ENCODE peak calls at places on chromosomes 4 and X, in five cellular contexts. N, H, B, C and D are unnamed samples.

GRCh38 chr4:181855307-181855706 is 387.9 kb upstream of the TENM3 start:
- DNase-seq in N (no peak), H (no peak), B (no peak), C (no peak), D (no peak)

GRCh38 chr4:126766266-126766665 is 866.5 kb upstream of the INTU start:
- DNase-seq in N (no peak), H (no peak), B (no peak), C (no peak), D (no peak)

GRCh38 chr4:138158746-138159297 is 83.3 kb downstream of the SLC7A11 start:
- DNase-seq in N (no peak), H (no peak), B (no peak), C (no peak), D (no peak)

GRCh38 chrX:2502668-2503519 is 2.1 kb upstream of the DHRSX start:
- DNase-seq in N (no peak), H (no peak), B (peak; percentile 20), C (no peak), D (peak; percentile 25)

GRCh38 chrX:38018734-38019410 is 12.5 kb downstream of the SYTL5 start:
- DNase-seq in N (no peak), H (no peak), B (no peak), C (no peak), D (peak; percentile 32)

GRCh38 chrX:13688772-13689518 is at the start of gene RAB9A:
- DNase-seq in N (peak; percentile 90), H (peak; percentile 77), B (peak; percentile 88), C (peak; percentile 82), D (peak; percentile 88)

GRCh38 chr4:6258026-6258360 is 11.7 kb upstream of the WFS1 start:
- DNase-seq in N (no peak), H (no peak), B (no peak), C (no peak), D (no peak)

GRCh38 chrX:150219374-150220185 is 143.5 kb upstream of the MAMLD1 start:
- DNase-seq in N (no peak), H (no peak), B (no peak), C (no peak), D (no peak)

GRCh38 chr4:849478-850175 is 23.7 kb upstream of the CPLX1 start:
- DNase-seq in N (no peak), H (no peak), B (no peak), C (no peak), D (no peak)

GRCh38 chr4:185778307-185778706 is 33.7 kb downstream of the SORBS2 start:
- DNase-seq in N (no peak), H (no peak), B (no peak), C (no peak), D (no peak)

GRCh38 chr4:93394488-93395185 is 433.9 kb upstream of the ATOH1 start:
- DNase-seq in N (no peak), H (no peak), B (no peak), C (no peak), D (no peak)

GRCh38 chrX:50765986-50766385 is 48.0 kb downstream of the SHROOM4 start:
- DNase-seq in N (no peak), H (no peak), B (no peak), C (no peak), D (no peak)

GRCh38 chr4:96016615-96017299 is 176.9 kb downstream of the PDHA2 start:
- DNase-seq in N (no peak), H (no peak), B (no peak), C (no peak), D (no peak)

GRCh38 chr4:130736436-130737185 is 1640.7 kb downstream of the C4orf33 start:
- DNase-seq in N (no peak), H (no peak), B (no peak), C (no peak), D (no peak)

GRCh38 chr4:181548873-181549541 is 694.2 kb upstream of the TENM3 start:
- DNase-seq in N (peak; percentile 20), H (no peak), B (no peak), C (no peak), D (no peak)

GRCh38 chr4:38667005-38667771 is 3.2 kb downstream of the KLF3 start:
- DNase-seq in N (peak; percentile 86), H (peak; percentile 65), B (peak; percentile 73), C (peak; percentile 75), D (peak; percentile 77)

GRCh38 chrX:20857746-20858145 is 516.5 kb upstream of the CNKSR2 start:
- DNase-seq in N (no peak), H (no peak), B (no peak), C (no peak), D (no peak)

GRCh38 chrX:13077168-13077567 is 32.7 kb upstream of the FAM9C start:
- DNase-seq in N (no peak), H (no peak), B (no peak), C (peak; percentile 25), D (no peak)

GRCh38 chr4:6763330-6763851 is 19.1 kb upstream of the KIAA0232 start:
- DNase-seq in N (no peak), H (no peak), B (peak; percentile 81), C (no peak), D (no peak)

GRCh38 chrX:132488819-132489255 is at the start of gene MBNL3:
- DNase-seq in N (peak; percentile 53), H (no peak), B (no peak), C (peak; percentile 69), D (peak; percentile 59)

GRCh38 chr4:5824635-5825034 is 68.3 kb downstream of the CRMP1 start:
- DNase-seq in N (no peak), H (no peak), B (peak; percentile 19), C (no peak), D (no peak)

GRCh38 chrX:135431886-135432285 is 10.1 kb downstream of the SMIM10L2A start:
- DNase-seq in N (no peak), H (no peak), B (no peak), C (no peak), D (no peak)

GRCh38 chr4:126405369-126405982 is 1090.7 kb downstream of the FAT4 start:
- DNase-seq in N (no peak), H (no peak), B (no peak), C (no peak), D (no peak)

GRCh38 chr4:38173935-38174334 is 213.7 kb downstream of the PTTG2 start:
- DNase-seq in N (no peak), H (no peak), B (no peak), C (no peak), D (no peak)

GRCh38 chrX:70166601-70167590 is 10.4 kb upstream of the DGAT2L6 start:
- DNase-seq in N (no peak), H (no peak), B (no peak), C (no peak), D (no peak)

GRCh38 chr4:3021627-3022026 is 52.7 kb downstream of the HTT-AS start:
- DNase-seq in N (no peak), H (no peak), B (no peak), C (no peak), D (no peak)

GRCh38 chr4:14111730-14112171 is 484.2 kb upstream of the BOD1L1 start:
- DNase-seq in N (no peak), H (no peak), B (peak; percentile 4), C (no peak), D (no peak)

DNA sequence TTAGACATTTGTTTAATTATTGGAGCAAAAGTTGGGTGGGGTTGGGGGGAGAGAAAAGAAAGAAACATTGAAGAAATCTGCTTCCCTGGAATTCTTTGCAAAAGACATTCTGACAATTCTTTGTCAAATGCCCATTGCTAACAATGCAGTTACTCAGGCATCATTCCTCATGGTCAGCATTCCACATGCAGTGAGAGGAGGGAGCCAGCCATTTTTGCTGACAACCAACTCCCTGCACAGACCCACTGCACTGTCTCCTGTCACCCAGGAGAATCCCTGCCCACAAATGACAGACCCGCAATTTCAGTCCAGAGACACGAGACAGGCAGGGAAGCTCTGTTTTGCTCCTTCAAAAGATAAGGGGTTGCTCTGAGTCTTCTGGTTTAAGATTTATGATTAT is 985.1 kb upstream of the SLIT2 start:
- DNase-seq in N (no peak), H (no peak), B (no peak), C (no peak), D (no peak)
- H3K9me3 ChIP-seq in N (no peaks in the 10 kb centered on the region), H (no peaks in the 10 kb centered on the region), B (no peaks in the 10 kb centered on the region), C (no peaks in the 10 kb centered on the region), D (no peaks in the 10 kb centered on the region)

DNA sequence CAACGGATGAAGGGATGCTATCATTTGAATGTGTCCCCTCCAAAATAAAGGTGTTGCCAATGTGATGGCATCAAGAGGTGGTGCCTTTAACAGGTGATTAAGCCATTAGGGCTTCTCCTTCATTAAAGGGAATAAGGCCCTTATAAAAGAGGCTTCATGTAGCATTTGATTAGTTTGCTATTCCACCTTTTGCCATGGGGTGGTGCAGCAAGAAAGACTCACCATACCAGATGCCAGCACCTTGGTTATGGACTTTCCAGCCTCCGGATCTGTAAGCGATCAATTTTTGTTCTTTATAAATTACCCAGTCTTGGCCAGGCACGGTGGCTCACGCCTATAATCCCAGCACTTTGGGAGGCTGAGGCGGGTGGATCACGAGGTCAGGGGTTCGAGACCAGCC is 7.9 kb upstream of the SLC25A43 start:
- DNase-seq in N (no peak), H (no peak), B (no peak), C (no peak), D (peak; percentile 29)
- TF ChIP-seq CTCF in N (no peak), H (peak; percentile 13), B (peak; percentile 71), C (peak; percentile 58), D (no peak)

GRCh38 chr4:74624351-74625151 is 169.8 kb downstream of the BTC start:
- DNase-seq in N (no peak), H (no peak), B (no peak), C (no peak), D (no peak)

GRCh38 chr4:74627516-74627915 is 166.8 kb downstream of the BTC start:
- DNase-seq in N (no peak), H (no peak), B (no peak), C (no peak), D (no peak)

GRCh38 chr4:74628808-74629616 is 165.3 kb downstream of the BTC start:
- DNase-seq in N (no peak), H (no peak), B (no peak), C (no peak), D (no peak)

GRCh38 chr4:74625981-74626380 is 168.3 kb downstream of the BTC start:
- DNase-seq in N (no peak), H (no peak), B (no peak), C (no peak), D (no peak)

DNA sequence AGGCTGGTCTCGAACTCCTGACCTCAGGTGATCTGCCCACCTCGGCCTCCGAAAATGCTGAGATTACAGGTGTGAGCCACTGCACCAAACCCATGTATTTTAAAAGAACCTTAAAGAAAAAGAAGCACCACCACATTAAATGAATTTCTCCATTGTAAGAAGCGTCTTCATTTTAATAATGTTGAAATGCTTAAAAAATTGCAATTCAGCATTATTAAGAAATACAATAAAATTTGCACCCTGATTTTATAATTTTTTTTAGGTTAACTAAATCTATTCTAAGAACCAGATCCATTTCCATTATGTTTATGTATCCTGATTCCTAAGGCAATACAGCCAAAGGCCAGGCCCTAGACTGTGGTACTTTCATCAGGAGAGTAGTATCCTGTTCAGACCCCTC is 167.2 kb downstream of the BTC start:
- DNase-seq in N (no peak), H (no peak), B (no peak), C (no peak), D (no peak)
- H3K9me3 ChIP-seq in N (no peaks in the 10 kb centered on the region), H (no peaks in the 10 kb centered on the region), B (no peaks in the 10 kb centered on the region), C (no peaks in the 10 kb centered on the region), D (no peaks in the 10 kb centered on the region)

GRCh38 chrX:48891402-48892288 is 5.9 kb downstream of the TIMM17B start:
- DNase-seq in N (peak; percentile 83), H (peak; percentile 76), B (peak; percentile 81), C (peak; percentile 77), D (peak; percentile 88)
- TF ChIP-seq CTCF in N (peak; percentile 20), H (peak; percentile 36), B (peak; percentile 49), C (peak; percentile 66), D (peak; percentile 25)

GRCh38 chr4:166284221-166284620 is 411.2 kb downstream of the TLL1 start:
- DNase-seq in N (no peak), H (no peak), B (no peak), C (no peak), D (no peak)
- H3K9me3 ChIP-seq in N (no peaks in the 10 kb centered on the region), H (no peaks in the 10 kb centered on the region), B (no peaks in the 10 kb centered on the region), C (no peaks in the 10 kb centered on the region), D (no peaks in the 10 kb centered on the region)